ENCODE peak calls at places on chromosomes 6 and 20, in eight cellular contexts. U is Ammon's horn; P is GM13976; B is AG09319; D is AG10803; M is stimulated activated CD4-positive, alpha-beta T cell treated with anti-CD3 and anti-CD28 coated beads, Interleukin-15, amount 100 ng/mL, for 1 hour; X is body of pancreas; C is head of caudate nucleus. R is an unnamed sample.

GRCh38 chr20:36398515-36398914 is 92.4 kb downstream of the DLGAP4 start:
- DNase-seq in U (no peak), P (no peak), B (no peak), D (no peak), M (no peak), X (no peak), C (no peak), R (no peak)

GRCh38 chr6:79404677-79405076 is 132.6 kb downstream of the LCA5 start:
- DNase-seq in U (no peak), P (no peak), B (no peak), D (no peak), M (no peak), X (no peak), C (no peak), R (no peak)

GRCh38 chr20:39661833-39662232 is 699.7 kb downstream of the DHX35 start:
- DNase-seq in U (no peak), P (no peak), B (peak), D (peak), M (no peak), X (no peak), C (no peak), R (no peak)

GRCh38 chr6:1724616-1725015 is 114.9 kb downstream of the FOXC1 start:
- DNase-seq in U (no peak), P (no peak), B (no peak), D (no peak), M (no peak), X (peak), C (no peak), R (no peak)

GRCh38 chr6:130824978-130825694 is 2.1 kb upstream of the SMLR1 start:
- DNase-seq in U (no peak), P (no peak), B (no peak), D (no peak), M (no peak), X (no peak), C (no peak), R (no peak)

GRCh38 chr20:38208523-38208922 is 43.5 kb upstream of the TGM2 start:
- DNase-seq in U (no peak), P (no peak), B (no peak), D (no peak), M (no peak), X (no peak), C (no peak), R (no peak)

GRCh38 chr6:17292600-17293133 is 11.5 kb downstream of the RBM24 start:
- DNase-seq in U (no peak), P (no peak), B (no peak), D (no peak), M (no peak), X (no peak), C (no peak), R (no peak)

GRCh38 chr20:356745-357144 is 9.8 kb downstream of the NRSN2 start:
- DNase-seq in U (no peak), P (no peak), B (no peak), D (no peak), M (no peak), X (no peak), C (no peak), R (no peak)

GRCh38 chr6:163661271-163661671 is 246.8 kb downstream of the QKI start:
- DNase-seq in U (peak), P (no peak), B (no peak), D (no peak), M (no peak), X (no peak), C (peak), R (no peak)

GRCh38 chr6:73121421-73121993 is 103.8 kb downstream of the KHDC1L start:
- DNase-seq in U (no peak), P (no peak), B (no peak), D (peak), M (no peak), X (no peak), C (no peak), R (no peak)